ENCODE peak calls at places on chromosome 11, in eight cellular contexts. B is activated CD4-positive, alpha-beta T cell treated with anti-CD3 and anti-CD28 coated beads for 24 hours; I is left lung; W is fibroblast of mammary gland; Z is MV-4-11; Y is stimulated activated CD4-positive, alpha-beta T cell treated with anti-CD3 and anti-CD28 coated beads, Interleukin-4, amount 100 ng/mL, for 48 hours; O is GM12878; L is Peyer's patch. J is an unnamed sample.

GRCh38 chr11:12478743-12479142 is 101.4 kb downstream of the PARVA start:
- DNase-seq in B (no peak), I (no peak), W (peak; percentile 77), Z (no peak), Y (no peak), O (no peak), L (no peak), J (no peak)

GRCh38 chr11:11229691-11230090 is 123.4 kb downstream of the CSNK2A3 start:
- DNase-seq in B (no peak), I (no peak), W (peak; percentile 14), Z (no peak), Y (no peak), O (no peak), L (no peak), J (no peak)

GRCh38 chr11:110710520-110711381 is 1.5 kb downstream of the ARHGAP20 start:
- DNase-seq in B (no peak), I (peak; percentile 45), W (peak; percentile 26), Z (no peak), Y (no peak), O (no peak), L (peak; percentile 55), J (peak; percentile 47)

GRCh38 chr11:28842716-28843115 is 734.5 kb downstream of the METTL15 start:
- DNase-seq in B (no peak), I (no peak), W (no peak), Z (no peak), Y (no peak), O (no peak), L (no peak), J (no peak)

GRCh38 chr11:32333335-32333991 is 101.9 kb downstream of the WT1 start:
- DNase-seq in B (peak; percentile 7), I (peak; percentile 63), W (peak; percentile 48), Z (peak; percentile 23), Y (peak; percentile 26), O (no peak), L (no peak), J (no peak)

GRCh38 chr11:75445315-75445953 is 12.4 kb upstream of the KLHL35 start:
- DNase-seq in B (peak; percentile 65), I (peak; percentile 57), W (peak; percentile 43), Z (peak; percentile 16), Y (peak; percentile 58), O (peak; percentile 19), L (peak; percentile 80), J (no peak)

GRCh38 chr11:20762980-20763379 is 93.6 kb downstream of the NELL1 start:
- DNase-seq in B (no peak), I (no peak), W (no peak), Z (no peak), Y (no peak), O (no peak), L (no peak), J (no peak)

GRCh38 chr11:46290021-46290420 is 12.6 kb downstream of the CREB3L1 start:
- DNase-seq in B (no peak), I (no peak), W (no peak), Z (no peak), Y (no peak), O (no peak), L (no peak), J (no peak)

GRCh38 chr11:42066113-42066512 is 606.7 kb upstream of the LRRC4C start:
- DNase-seq in B (no peak), I (no peak), W (peak; percentile 37), Z (no peak), Y (no peak), O (no peak), L (no peak), J (no peak)

GRCh38 chr11:128261011-128261421 is 326.3 kb downstream of the ETS1 start:
- DNase-seq in B (no peak), I (no peak), W (no peak), Z (no peak), Y (no peak), O (no peak), L (no peak), J (no peak)

GRCh38 chr11:110787680-110788079 is 75.4 kb upstream of the ARHGAP20 start:
- DNase-seq in B (no peak), I (no peak), W (no peak), Z (no peak), Y (no peak), O (no peak), L (no peak), J (no peak)

GRCh38 chr11:1442163-1442562 is 44.4 kb downstream of the MOB2 start:
- DNase-seq in B (no peak), I (no peak), W (no peak), Z (no peak), Y (no peak), O (no peak), L (no peak), J (no peak)

GRCh38 chr11:8614497-8614896 is 20.5 kb upstream of the STK33 start:
- DNase-seq in B (no peak), I (no peak), W (no peak), Z (no peak), Y (no peak), O (no peak), L (no peak), J (no peak)

GRCh38 chr11:86477495-86478155 is 102.9 kb downstream of the CCDC81 start:
- DNase-seq in B (no peak), I (no peak), W (peak; percentile 49), Z (no peak), Y (no peak), O (no peak), L (no peak), J (no peak)

GRCh38 chr11:122140535-122140934 is 24.5 kb upstream of the BLID start:
- DNase-seq in B (no peak), I (no peak), W (peak; percentile 87), Z (no peak), Y (no peak), O (no peak), L (no peak), J (peak; percentile 93)

GRCh38 chr11:93244018-93244417 is 46.2 kb upstream of the SLC36A4 start:
- DNase-seq in B (no peak), I (no peak), W (no peak), Z (no peak), Y (no peak), O (no peak), L (no peak), J (no peak)

GRCh38 chr11:18394928-18395734 is 768 bp downstream of the LDHA start:
- DNase-seq in B (no peak), I (peak; percentile 36), W (no peak), Z (no peak), Y (no peak), O (no peak), L (peak; percentile 60), J (no peak)

J was measured in HCEC 1CT.